ENCODE peak calls at places on chromosomes 12 and 14, in ten cellular contexts. T is glomerular endothelial cell; I is AG08395; N is stimulated activated CD4-positive, alpha-beta T cell treated with anti-CD3 and anti-CD28 coated beads, Interleukin-1b, Interleukin-23, amount 100 ng/mL, for 1 hour; X is Ammon's horn; V is cardiac fibroblast; G is NAMALWA; R is adrenal gland; L is fibroblast of pulmonary artery; J is A172. W is an unnamed sample.

GRCh38 chr14:76760331-76761197 is 704 bp upstream of the VASH1 start:
- DNase-seq in T (no peak), I (no peak), N (no peak), X (peak), V (no peak), G (no peak), R (no peak), L (no peak), J (no peak), W (no peak)

GRCh38 chr14:94942601-94943000 is 172.7 kb upstream of the GSC start:
- DNase-seq in T (no peak), I (no peak), N (no peak), X (no peak), V (no peak), G (no peak), R (no peak), L (no peak), J (no peak), W (no peak)

GRCh38 chr14:75542585-75543091 is 20.4 kb downstream of the BATF start:
- DNase-seq in T (no peak), I (peak), N (peak), X (peak), V (peak), G (no peak), R (peak), L (peak), J (no peak), W (peak)

GRCh38 chr12:65648461-65648860 is 175.8 kb upstream of the HMGA2 start:
- DNase-seq in T (no peak), I (no peak), N (no peak), X (no peak), V (peak), G (no peak), R (no peak), L (no peak), J (no peak), W (no peak)

GRCh38 chr14:58633831-58634230 is 3.9 kb upstream of the DACT1 start:
- DNase-seq in T (no peak), I (no peak), N (no peak), X (no peak), V (peak), G (no peak), R (no peak), L (peak), J (no peak), W (no peak)

GRCh38 chr14:29016050-29016900 is 249.7 kb downstream of the FOXG1 start:
- DNase-seq in T (peak), I (peak), N (no peak), X (peak), V (peak), G (peak), R (peak), L (peak), J (peak), W (no peak)

GRCh38 chr14:59305836-59306555 is 117.5 kb downstream of the DAAM1 start:
- DNase-seq in T (no peak), I (peak), N (no peak), X (no peak), V (peak), G (no peak), R (no peak), L (peak), J (peak), W (no peak)

GRCh38 chr12:39441189-39441962 is 1.5 kb downstream of the KIF21A start:
- DNase-seq in T (no peak), I (no peak), N (no peak), X (no peak), V (no peak), G (no peak), R (no peak), L (no peak), J (no peak), W (no peak)

GRCh38 chr12:53952335-53952694 is 2.4 kb upstream of the HOXC12 start:
- DNase-seq in T (no peak), I (peak), N (no peak), X (no peak), V (no peak), G (no peak), R (no peak), L (no peak), J (no peak), W (no peak)

GRCh38 chr12:1812650-1813302 is 7.6 kb upstream of the LRTM2 start:
- DNase-seq in T (no peak), I (peak), N (no peak), X (peak), V (peak), G (no peak), R (no peak), L (peak), J (no peak), W (no peak)

GRCh38 chr12:67508830-67509229 is 139.7 kb upstream of the DYRK2 start:
- DNase-seq in T (no peak), I (no peak), N (no peak), X (no peak), V (no peak), G (no peak), R (no peak), L (no peak), J (no peak), W (no peak)

GRCh38 chr14:103543140-103543539 is 14.1 kb downstream of the TRMT61A start:
- DNase-seq in T (no peak), I (no peak), N (no peak), X (no peak), V (no peak), G (no peak), R (no peak), L (no peak), J (no peak), W (no peak)

GRCh38 chr14:49479432-49479831 is 106.7 kb downstream of the RPS29 start:
- DNase-seq in T (no peak), I (no peak), N (no peak), X (no peak), V (no peak), G (no peak), R (no peak), L (no peak), J (no peak), W (no peak)

GRCh38 chr12:132428872-132429121 is 61.2 kb upstream of the FBRSL1 start:
- DNase-seq in T (no peak), I (no peak), N (no peak), X (no peak), V (no peak), G (no peak), R (no peak), L (no peak), J (no peak), W (no peak)

GRCh38 chr12:25187781-25188180 is 7.2 kb downstream of the DNAI7 start:
- DNase-seq in T (no peak), I (peak), N (no peak), X (no peak), V (peak), G (no peak), R (no peak), L (peak), J (peak), W (no peak)

GRCh38 chr14:67352055-67352454 is 7.5 kb downstream of the ATP6V1D start:
- DNase-seq in T (no peak), I (no peak), N (no peak), X (no peak), V (no peak), G (no peak), R (no peak), L (no peak), J (no peak), W (no peak)

W was measured in natural killer cell.